ENCODE peak calls at places on chromosomes 2 and 18, in eight cellular contexts. I, T, E, V, B, H, C and W are unnamed samples.

GRCh38 chr18:43780782-43781340 is 503.6 kb upstream of the SYT4 start:
- DNase-seq in I (no peak), E (no peak), T (no peak), H (no peak), C (peak), B (no peak), V (peak), W (no peak)

GRCh38 chr2:235924675-235925063 is 243.5 kb downstream of the GBX2 start:
- DNase-seq in I (no peak), H (no peak), E (no peak), T (peak), C (no peak), V (no peak), B (no peak), W (no peak)

GRCh38 chr18:67517224-67517765 is 775 bp upstream of the DSEL start:
- DNase-seq in B (peak), H (no peak), I (no peak), V (peak), E (peak), C (no peak), T (no peak), W (no peak)

GRCh38 chr2:76953733-76954347 is 568.3 kb downstream of the LRRTM4 start:
- DNase-seq in I (peak), C (peak), H (peak), T (no peak), B (no peak), E (no peak), V (peak), W (no peak)

GRCh38 chr18:23703057-23703986 is 14.1 kb downstream of the LAMA3 start:
- DNase-seq in E (no peak), V (peak), C (peak), I (no peak), B (no peak), H (peak), T (no peak), W (peak)

GRCh38 chr18:6661692-6662415 is 67.7 kb upstream of the ARHGAP28 start:
- DNase-seq in T (no peak), I (no peak), B (no peak), H (peak), C (no peak), V (no peak), E (no peak), W (no peak)

GRCh38 chr18:79399275-79400081 is 3.7 kb downstream of the NFATC1 start:
- DNase-seq in C (no peak), I (no peak), V (no peak), E (peak), B (peak), H (no peak), T (no peak), W (peak)

GRCh38 chr2:143558665-143559064 is 429.4 kb downstream of the ARHGAP15 start:
- DNase-seq in B (no peak), I (no peak), T (no peak), C (peak), E (no peak), V (peak), H (no peak), W (no peak)

GRCh38 chr2:120628248-120628647 is 107.4 kb upstream of the GLI2 start:
- DNase-seq in I (no peak), C (no peak), B (no peak), T (no peak), H (no peak), V (no peak), E (no peak), W (no peak)

GRCh38 chr2:11338580-11338979 is 5.9 kb downstream of the ROCK2 start:
- DNase-seq in V (no peak), B (no peak), E (no peak), I (no peak), T (no peak), C (no peak), H (no peak), W (no peak)

GRCh38 chr18:45275367-45276113 is 339.7 kb upstream of the SLC14A2 start:
- DNase-seq in I (peak), H (no peak), C (peak), E (no peak), B (no peak), T (no peak), V (peak), W (peak)

GRCh38 chr2:147554708-147555107 is 290.1 kb upstream of the ACVR2A start:
- DNase-seq in C (no peak), E (peak), H (no peak), B (no peak), T (no peak), V (no peak), I (no peak), W (no peak)

GRCh38 chr2:222294996-222295367 is 3.8 kb downstream of the PAX3 start:
- DNase-seq in T (no peak), I (no peak), E (no peak), H (no peak), V (no peak), C (no peak), B (no peak), W (no peak)

GRCh38 chr2:112665113-112665780 is 19.5 kb downstream of the SLC20A1 start:
- DNase-seq in B (no peak), I (no peak), T (no peak), C (no peak), E (no peak), V (no peak), H (no peak), W (no peak)

GRCh38 chr18:55907352-55908045 is 319.5 kb upstream of the TCF4 start:
- DNase-seq in V (peak), I (no peak), E (peak), T (no peak), C (peak), B (no peak), H (no peak), W (no peak)

GRCh38 chr2:51103205-51103604 is 71.3 kb upstream of the NRXN1 start:
- DNase-seq in V (peak), B (peak), H (no peak), T (no peak), I (peak), C (no peak), E (peak), W (no peak)

GRCh38 chr18:48002933-48003365 is 72.5 kb upstream of the SMAD2 start:
- DNase-seq in T (peak), E (peak), V (peak), B (peak), C (peak), H (no peak), I (no peak), W (no peak)

GRCh38 chr2:216774620-216775019 is 79.3 kb upstream of the IGFBP5 start:
- DNase-seq in V (peak), C (no peak), T (no peak), E (peak), B (no peak), H (no peak), I (no peak), W (no peak)

GRCh38 chr2:162100579-162100978 is 26.6 kb upstream of the DPP4 start:
- DNase-seq in E (no peak), V (no peak), T (no peak), I (no peak), H (no peak), B (no peak), C (no peak), W (no peak)

GRCh38 chr2:6940820-6941219 is 23.6 kb downstream of the RNF144A start:
- DNase-seq in E (no peak), C (no peak), H (no peak), I (no peak), V (no peak), T (no peak), B (no peak), W (no peak)

GRCh38 chr2:28047698-28048097 is 157.2 kb downstream of the BABAM2 start:
- DNase-seq in T (no peak), C (peak), E (no peak), B (no peak), H (peak), V (peak), I (no peak), W (no peak)

GRCh38 chr2:172877826-172878225 is 142.2 kb downstream of the RAPGEF4 start:
- DNase-seq in I (no peak), B (no peak), V (no peak), C (peak), H (no peak), T (no peak), E (no peak), W (no peak)

GRCh38 chr2:79855264-79856006 is 342.6 kb downstream of the CTNNA2 start:
- DNase-seq in T (no peak), C (no peak), V (no peak), E (no peak), H (no peak), I (peak), B (peak), W (no peak)

GRCh38 chr2:150234787-150235512 is 252.5 kb downstream of the RND3 start:
- DNase-seq in I (no peak), E (no peak), T (no peak), C (peak), V (peak), B (no peak), H (peak), W (no peak)

GRCh38 chr2:17630089-17630488 is 89.6 kb downstream of the VSNL1 start:
- DNase-seq in B (no peak), C (no peak), T (no peak), E (no peak), V (no peak), I (no peak), H (no peak), W (no peak)

GRCh38 chr2:39523308-39524044 is 86.4 kb upstream of the MAP4K3 start:
- DNase-seq in T (no peak), C (peak), E (no peak), V (peak), B (no peak), I (no peak), H (no peak), W (no peak)

GRCh38 chr2:67996772-67997527 is 65.9 kb downstream of the C1D start:
- DNase-seq in H (no peak), C (peak), V (no peak), B (no peak), I (no peak), T (no peak), E (no peak), W (no peak)

GRCh38 chr2:181656450-181657261 is at the start of gene CERKL:
- DNase-seq in I (peak), T (peak), B (peak), H (no peak), C (peak), E (peak), V (peak), W (no peak)

GRCh38 chr18:21747268-21747667 is 6.7 kb downstream of the MIB1 start:
- DNase-seq in C (no peak), V (no peak), B (no peak), I (no peak), E (no peak), H (no peak), T (no peak), W (no peak)

GRCh38 chr2:131724019-131724418 is 196.3 kb downstream of the CCDC74A start:
- DNase-seq in I (no peak), C (no peak), H (no peak), V (peak), B (no peak), T (no peak), E (peak), W (no peak)

GRCh38 chr2:28952806-28953190 is 28.3 kb upstream of the TOGARAM2 start:
- DNase-seq in I (no peak), H (no peak), E (no peak), C (no peak), T (no peak), V (no peak), B (no peak), W (no peak)

GRCh38 chr18:12394428-12394827 is 13.3 kb upstream of the PRELID3A start:
- DNase-seq in E (no peak), V (no peak), B (peak), I (no peak), H (no peak), C (peak), T (no peak), W (no peak)

GRCh38 chr2:209331291-209331844 is 92.5 kb upstream of the MAP2 start:
- DNase-seq in C (peak), E (no peak), T (no peak), V (peak), I (peak), H (peak), B (no peak), W (no peak)

GRCh38 chr2:170354409-170354808 is 176.5 kb downstream of the MYO3B start:
- DNase-seq in I (peak), V (no peak), T (no peak), B (no peak), E (no peak), C (no peak), H (no peak), W (no peak)

GRCh38 chr18:33716061-33716683 is 138.2 kb downstream of the ASXL3 start:
- DNase-seq in T (no peak), C (peak), B (no peak), V (no peak), H (no peak), E (no peak), I (no peak), W (no peak)

GRCh38 chr2:135850811-135851668 is 14.1 kb upstream of the LCT start:
- DNase-seq in H (no peak), B (no peak), I (no peak), T (no peak), V (no peak), C (no peak), E (no peak), W (no peak)

DNA sequence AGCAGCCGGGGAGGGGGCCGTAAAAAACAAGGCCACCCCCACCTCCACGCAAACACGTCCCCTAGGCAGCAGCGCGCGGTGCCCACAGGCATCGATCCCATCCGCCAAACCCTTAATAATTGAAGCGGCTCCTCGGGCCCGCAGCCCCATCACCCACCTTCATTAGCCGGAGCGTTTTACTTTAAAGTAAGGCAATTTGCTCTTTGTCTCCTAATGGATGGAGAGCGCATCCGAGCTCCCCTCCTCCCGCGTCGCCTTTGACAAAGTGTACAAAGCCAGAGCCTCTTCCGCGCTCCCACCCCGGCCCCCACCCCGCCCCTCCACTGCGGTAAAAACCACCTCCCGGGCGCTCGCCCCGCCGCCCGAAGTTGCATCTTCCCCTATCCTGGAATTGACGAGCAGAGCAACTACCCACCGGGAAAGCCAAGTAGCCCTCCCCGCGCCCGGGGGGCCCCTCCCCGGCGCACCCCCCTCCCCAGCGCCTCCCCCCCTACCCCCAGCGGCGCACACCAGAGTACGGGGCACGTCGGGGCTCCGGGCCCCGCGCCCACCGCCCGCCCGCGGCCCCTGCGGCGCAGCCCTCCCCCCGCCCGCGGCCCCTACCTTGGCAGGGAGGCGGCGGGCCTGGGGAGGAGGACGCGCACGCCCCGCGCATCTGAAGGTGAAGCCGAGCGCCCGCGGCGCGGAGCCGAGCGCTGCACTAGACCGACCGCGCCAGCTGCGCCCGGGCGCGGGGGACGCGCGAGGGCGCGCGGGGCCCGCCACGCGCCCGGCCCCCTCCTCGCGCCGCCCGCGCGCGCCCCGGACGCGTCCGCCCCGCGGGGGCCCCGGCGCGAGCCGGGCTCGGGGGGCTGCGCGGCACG is at the start of gene ZNF516:
- DNase-seq in B (peak), V (peak), I (no peak), C (peak), T (no peak), H (no peak), E (peak), W (peak)
- H3K4me3 ChIP-seq in B (peak), V (peak), I (peak), C (peak), T (peak), H (peak), E (peak), W (no peak)

DNA sequence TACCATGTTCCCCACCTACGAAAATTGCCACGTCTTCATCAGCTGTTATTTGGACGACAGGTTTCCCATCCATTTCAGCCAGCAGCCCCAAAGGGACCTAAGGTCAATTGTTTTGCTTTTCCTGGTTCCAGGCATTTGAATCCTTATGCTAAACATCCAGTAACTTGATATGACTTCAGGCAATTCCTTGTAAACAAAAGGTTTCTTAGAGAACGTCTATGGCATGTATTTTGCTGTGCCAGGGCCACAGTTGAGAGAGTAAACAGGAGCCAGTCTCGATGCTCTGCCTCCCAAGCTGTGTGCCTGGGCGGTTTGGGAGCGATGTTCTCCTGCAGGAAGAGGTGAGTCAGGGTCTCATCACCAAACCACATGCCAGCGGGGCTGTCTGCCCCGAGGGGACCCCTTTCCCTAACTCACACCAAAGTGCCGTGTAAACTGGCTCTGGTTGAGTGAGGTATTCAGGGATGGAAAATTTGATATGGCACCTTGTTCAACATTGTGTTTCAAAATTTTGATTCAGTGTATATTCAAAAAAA is 12.9 kb upstream of the MC5R start:
- DNase-seq in E (no peak), H (no peak), I (no peak), T (no peak), C (peak), B (no peak), V (no peak), W (no peak)
- H3K4me3 ChIP-seq in E (no peak), H (no peak), I (no peak), T (no peak), C (no peak), B (no peak), V (no peak), W (no peak)

DNA sequence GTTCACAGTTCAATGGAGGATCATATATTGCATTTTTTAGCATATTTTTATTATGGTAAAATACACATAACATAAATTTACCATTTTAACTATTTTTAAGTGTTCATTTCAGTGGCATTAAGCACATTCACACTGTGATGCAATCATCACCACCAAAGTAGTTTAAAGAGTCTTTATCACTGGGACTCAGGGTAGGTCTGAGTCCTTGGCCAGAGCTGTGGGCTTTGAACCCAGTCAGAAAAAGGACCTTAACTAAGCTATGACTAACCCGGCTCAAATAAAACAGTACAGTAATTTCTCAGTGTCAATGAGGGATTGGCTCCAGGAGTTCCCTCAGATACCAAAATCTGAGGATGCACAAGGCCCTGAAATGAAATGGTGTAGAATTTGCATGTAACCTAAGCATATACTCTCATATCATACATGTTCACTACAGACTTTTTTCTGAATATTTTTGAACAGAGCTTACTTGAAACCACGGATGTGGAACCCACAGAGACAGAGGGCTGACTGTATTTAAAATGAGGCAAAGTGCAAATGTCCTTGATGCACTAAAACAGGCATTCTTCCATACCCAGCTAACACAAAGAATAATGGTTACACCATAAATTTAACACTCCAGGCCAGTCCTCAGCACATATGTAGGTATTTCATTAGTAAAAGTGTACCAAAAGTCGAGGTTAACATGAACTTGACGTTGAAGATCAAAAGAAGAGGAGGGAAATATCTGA is 246.2 kb downstream of the LNPK start:
- DNase-seq in C (no peak), H (no peak), B (no peak), E (no peak), V (no peak), T (no peak), I (no peak), W (no peak)
- H3K4me3 ChIP-seq in C (no peak), H (no peak), B (no peak), E (no peak), V (no peak), T (no peak), I (no peak), W (no peak)

DNA sequence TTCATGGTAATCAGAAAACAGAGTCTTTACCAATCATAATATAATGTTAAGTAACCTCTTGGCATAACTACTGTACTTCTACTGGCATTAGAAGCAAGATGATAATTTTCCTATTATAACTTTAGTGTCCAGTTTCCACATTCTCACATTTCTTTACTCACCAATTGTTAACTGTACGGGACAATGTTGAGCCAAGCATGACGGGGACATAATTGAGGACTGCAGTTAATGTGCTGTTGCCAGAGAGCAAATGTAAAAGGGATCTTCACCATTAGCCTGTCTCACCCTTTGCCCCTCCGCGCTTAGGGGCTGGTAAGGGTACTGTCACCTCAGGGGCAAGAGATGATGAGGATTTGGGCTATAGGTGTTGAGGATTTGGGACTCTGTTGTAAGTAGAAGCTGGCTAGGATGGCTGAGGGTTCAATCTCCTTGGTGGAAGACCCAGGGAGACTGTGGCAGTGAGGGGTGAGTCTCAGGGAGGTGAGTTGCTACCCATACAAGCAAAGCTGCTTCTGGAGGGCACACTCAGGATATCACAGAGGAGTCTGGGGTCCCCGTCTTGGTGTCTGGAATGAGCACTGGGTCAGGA is 54.4 kb upstream of the IL1RL1 start:
- DNase-seq in B (no peak), V (no peak), E (no peak), C (no peak), H (no peak), I (no peak), T (no peak), W (no peak)
- H3K4me3 ChIP-seq in B (no peak), V (no peak), E (peak), C (no peak), H (no peak), I (no peak), T (no peak), W (no peak)